ENCODE peak calls at places on chromosomes 6 and 20, in four cellular contexts. D, I, P and V are unnamed samples.

GRCh38 chr6:138028893-138029292 is 78.3 kb downstream of the PERP start:
- DNase-seq in I (no peak), P (no peak), D (no peak), V (no peak)

GRCh38 chr6:44086931-44087574 is 40.2 kb downstream of the MRPL14 start:
- DNase-seq in P (no peak), D (no peak), I (no peak), V (no peak)

GRCh38 chr6:112389842-112390241 is 42.7 kb downstream of the RFPL4B start:
- DNase-seq in P (no peak), I (no peak), D (no peak), V (no peak)

GRCh38 chr6:152942319-152942869 is 40.4 kb downstream of the FBXO5 start:
- DNase-seq in P (no peak), D (no peak), I (no peak), V (no peak)

GRCh38 chr6:37047933-37048850 is 42.7 kb downstream of the FGD2 start:
- DNase-seq in D (peak), I (no peak), P (no peak), V (no peak)

GRCh38 chr20:4820833-4821518 is 99.3 kb downstream of the PRND start:
- DNase-seq in P (peak), D (no peak), I (no peak), V (peak)

GRCh38 chr6:129110687-129111343 is 227.9 kb downstream of the LAMA2 start:
- DNase-seq in P (no peak), D (no peak), I (no peak), V (no peak)

GRCh38 chr20:48403362-48403761 is 424.4 kb downstream of the PREX1 start:
- DNase-seq in I (no peak), P (no peak), D (no peak), V (no peak)

GRCh38 chr6:111644893-111645430 is 39.3 kb upstream of the TRAF3IP2 start:
- DNase-seq in I (no peak), P (no peak), D (no peak), V (no peak)

GRCh38 chr6:144248470-144249301 is 36.4 kb upstream of the UTRN start:
- DNase-seq in P (no peak), I (no peak), D (no peak), V (no peak)
- TF ChIP-seq POLR2A in P (no peak), I (no peak), D (no peak), V (no peak)

DNA sequence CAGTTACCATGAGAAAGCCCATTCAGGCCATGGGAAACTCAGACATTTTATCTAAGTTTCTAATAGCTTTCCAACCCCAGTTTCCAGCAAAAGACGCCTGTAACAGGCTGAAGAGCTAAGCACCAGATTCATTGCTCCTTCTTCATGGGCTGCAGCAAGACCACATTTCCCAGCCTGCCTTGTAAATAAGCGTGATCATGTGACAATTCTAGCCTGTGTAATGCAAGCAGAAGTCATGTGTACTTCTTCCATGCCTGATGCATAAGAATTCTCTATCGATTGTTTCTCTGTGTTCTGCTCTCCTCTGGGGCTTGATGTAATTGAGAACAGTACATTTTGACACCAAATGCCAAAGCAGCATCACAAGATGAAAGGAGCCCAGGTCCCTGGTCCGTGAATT is 6.8 kb downstream of the PCSK2 start:
- DNase-seq in P (no peak), D (no peak), I (no peak), V (no peak)
- TF ChIP-seq POLR2A in P (no peak), D (no peak), I (no peak), V (no peak)

GRCh38 chr20:62352402-62353288 is 14.5 kb downstream of the LAMA5 start:
- DNase-seq in P (peak), I (peak), D (no peak), V (no peak)
- TF ChIP-seq POLR2A in P (no peak), I (no peak), D (no peak), V (no peak)

GRCh38 chr6:13914346-13914745 is 10.4 kb upstream of the RNF182 start:
- DNase-seq in D (no peak), I (no peak), P (no peak), V (no peak)
- TF ChIP-seq POLR2A in D (no peak), I (no peak), P (no peak), V (no peak)

GRCh38 chr6:109349419-109349987 is 32.8 kb downstream of the CD164 start:
- DNase-seq in D (peak), I (no peak), P (no peak), V (no peak)
- TF ChIP-seq POLR2A in D (no peak), I (no peak), P (no peak), V (no peak)

DNA sequence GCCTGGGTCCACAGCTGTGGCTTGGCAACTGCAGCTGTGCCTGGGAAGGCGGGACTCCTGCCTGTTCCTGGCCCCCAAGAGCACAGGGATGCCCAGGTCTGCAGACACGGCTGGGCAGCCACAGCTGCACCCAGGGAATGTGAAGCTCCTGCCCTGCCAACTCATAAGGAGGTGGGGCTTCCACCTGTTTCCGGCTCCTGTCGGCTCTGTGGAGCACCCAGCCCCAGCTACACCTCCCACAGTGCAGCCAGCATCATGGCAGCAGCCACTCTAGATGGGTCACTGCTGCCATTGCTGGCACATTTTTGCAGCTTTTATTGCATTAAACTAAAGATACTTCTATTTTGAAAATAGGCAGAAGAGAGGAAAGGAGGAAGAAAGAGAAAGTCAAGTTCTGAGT is 207.9 kb downstream of the SAMD5 start:
- DNase-seq in I (no peak), D (no peak), P (no peak), V (no peak)
- TF ChIP-seq POLR2A in I (no peak), D (no peak), P (no peak), V (no peak)

GRCh38 chr6:7540595-7540994 is 876 bp upstream of the DSP start:
- DNase-seq in D (no peak), P (no peak), I (peak), V (no peak)

GRCh38 chr6:7542065-7542877 is 800 bp downstream of the DSP start:
- DNase-seq in P (no peak), D (no peak), I (no peak), V (no peak)

GRCh38 chr6:7543761-7544424 is 2.4 kb downstream of the DSP start:
- DNase-seq in D (no peak), P (no peak), I (no peak), V (no peak)

GRCh38 chr6:7542878-7543394 is 1.5 kb downstream of the DSP start:
- DNase-seq in D (no peak), I (peak), P (peak), V (no peak)

GRCh38 chr6:7541175-7542064 is at the start of gene DSP:
- DNase-seq in P (no peak), D (peak), I (peak), V (no peak)
- TF ChIP-seq POLR2A in P (no peak), D (no peak), I (peak), V (no peak)